ENCODE peak calls at places on chromosomes 6 and 20, in seven cellular contexts. C, K, O, Q, F, G and B are unnamed samples.

GRCh38 chr6:83221886-83222479 is 28.8 kb downstream of the RWDD2A start:
- DNase-seq in C (peak), K (peak), O (peak), Q (no peak), F (no peak), G (no peak), B (peak)

GRCh38 chr20:4722571-4722970 is 862 bp downstream of the PRND start:
- DNase-seq in C (no peak), K (no peak), O (no peak), Q (no peak), F (no peak), G (no peak), B (no peak)

GRCh38 chr20:18839507-18840247 is 26.1 kb downstream of the SCP2D1 start:
- DNase-seq in C (no peak), K (no peak), O (no peak), Q (no peak), F (no peak), G (no peak), B (no peak)

GRCh38 chr6:33758807-33759206 is 12.1 kb upstream of the IP6K3 start:
- DNase-seq in C (no peak), K (no peak), O (no peak), Q (no peak), F (no peak), G (no peak), B (no peak)

GRCh38 chr6:99467509-99468106 is 42.5 kb upstream of the PNISR start:
- DNase-seq in C (peak), K (peak), O (peak), Q (no peak), F (no peak), G (no peak), B (no peak)

GRCh38 chr6:13229205-13230085 is 98.9 kb downstream of the TBC1D7 start:
- DNase-seq in C (peak), K (no peak), O (no peak), Q (peak), F (no peak), G (no peak), B (no peak)

GRCh38 chr6:47362857-47363461 is 53.3 kb upstream of the TNFRSF21 start:
- DNase-seq in C (no peak), K (no peak), O (no peak), Q (no peak), F (no peak), G (no peak), B (no peak)

GRCh38 chr20:32158943-32159660 is 48.4 kb downstream of the PLAGL2 start:
- DNase-seq in C (no peak), K (no peak), O (no peak), Q (peak), F (no peak), G (no peak), B (no peak)

GRCh38 chr20:13464702-13465101 is 174.0 kb downstream of the TASP1 start:
- DNase-seq in C (peak), K (no peak), O (no peak), Q (no peak), F (no peak), G (no peak), B (no peak)

GRCh38 chr6:15623282-15624116 is 39.3 kb downstream of the DTNBP1 start:
- DNase-seq in C (peak), K (peak), O (peak), Q (no peak), F (no peak), G (no peak), B (peak)

GRCh38 chr6:136669299-136669699 is 119.1 kb upstream of the MAP7 start:
- DNase-seq in C (peak), K (peak), O (peak), Q (no peak), F (no peak), G (no peak), B (peak)

GRCh38 chr6:35077006-35077712 is 64.0 kb downstream of the TCP11 start:
- DNase-seq in C (no peak), K (no peak), O (no peak), Q (peak), F (no peak), G (no peak), B (no peak)

GRCh38 chr6:46749731-46750130 is 3.0 kb downstream of the ANKRD66 start:
- DNase-seq in C (no peak), K (no peak), O (no peak), Q (no peak), F (no peak), G (no peak), B (no peak)

GRCh38 chr6:25743868-25744267 is 10.7 kb upstream of the SLC17A4 start:
- DNase-seq in C (no peak), K (no peak), O (no peak), Q (no peak), F (no peak), G (no peak), B (no peak)

GRCh38 chr6:167747645-167748044 is 79.1 kb upstream of the AFDN start:
- DNase-seq in C (no peak), K (no peak), O (no peak), Q (no peak), F (no peak), G (no peak), B (no peak)

GRCh38 chr20:52590100-52590499 is 382.1 kb upstream of the TSHZ2 start:
- DNase-seq in C (no peak), K (no peak), O (no peak), Q (no peak), F (peak), G (no peak), B (no peak)

GRCh38 chr6:158231551-158232444 is 63.6 kb downstream of the GTF2H5 start:
- DNase-seq in C (peak), K (peak), O (peak), Q (peak), F (peak), G (peak), B (no peak)

GRCh38 chr6:100267002-100267401 is 197.7 kb downstream of the SIM1 start:
- DNase-seq in C (peak), K (peak), O (peak), Q (no peak), F (no peak), G (no peak), B (peak)

GRCh38 chr20:20253039-20253743 is 114.7 kb upstream of the INSM1 start:
- DNase-seq in C (no peak), K (no peak), O (no peak), Q (no peak), F (no peak), G (no peak), B (no peak)

GRCh38 chr6:113873043-113873667 is 16.0 kb downstream of the MARCKS start:
- DNase-seq in C (no peak), K (no peak), O (no peak), Q (peak), F (peak), G (peak), B (no peak)

GRCh38 chr6:139829557-139829956 is 455.1 kb upstream of the CITED2 start:
- DNase-seq in C (no peak), K (no peak), O (no peak), Q (no peak), F (no peak), G (no peak), B (no peak)

GRCh38 chr20:53655909-53656652 is 62.4 kb upstream of the ZNF217 start:
- DNase-seq in C (peak), K (peak), O (peak), Q (no peak), F (no peak), G (no peak), B (no peak)

GRCh38 chr20:1955289-1955688 is 38.6 kb downstream of the PDYN start:
- DNase-seq in C (no peak), K (no peak), O (no peak), Q (no peak), F (no peak), G (no peak), B (no peak)

GRCh38 chr20:36391456-36391855 is 85.3 kb downstream of the DLGAP4 start:
- DNase-seq in C (peak), K (no peak), O (no peak), Q (no peak), F (no peak), G (no peak), B (no peak)

GRCh38 chr6:44029489-44030185 is 97.6 kb downstream of the MRPL14 start:
- DNase-seq in C (peak), K (peak), O (no peak), Q (no peak), F (no peak), G (no peak), B (no peak)

DNA sequence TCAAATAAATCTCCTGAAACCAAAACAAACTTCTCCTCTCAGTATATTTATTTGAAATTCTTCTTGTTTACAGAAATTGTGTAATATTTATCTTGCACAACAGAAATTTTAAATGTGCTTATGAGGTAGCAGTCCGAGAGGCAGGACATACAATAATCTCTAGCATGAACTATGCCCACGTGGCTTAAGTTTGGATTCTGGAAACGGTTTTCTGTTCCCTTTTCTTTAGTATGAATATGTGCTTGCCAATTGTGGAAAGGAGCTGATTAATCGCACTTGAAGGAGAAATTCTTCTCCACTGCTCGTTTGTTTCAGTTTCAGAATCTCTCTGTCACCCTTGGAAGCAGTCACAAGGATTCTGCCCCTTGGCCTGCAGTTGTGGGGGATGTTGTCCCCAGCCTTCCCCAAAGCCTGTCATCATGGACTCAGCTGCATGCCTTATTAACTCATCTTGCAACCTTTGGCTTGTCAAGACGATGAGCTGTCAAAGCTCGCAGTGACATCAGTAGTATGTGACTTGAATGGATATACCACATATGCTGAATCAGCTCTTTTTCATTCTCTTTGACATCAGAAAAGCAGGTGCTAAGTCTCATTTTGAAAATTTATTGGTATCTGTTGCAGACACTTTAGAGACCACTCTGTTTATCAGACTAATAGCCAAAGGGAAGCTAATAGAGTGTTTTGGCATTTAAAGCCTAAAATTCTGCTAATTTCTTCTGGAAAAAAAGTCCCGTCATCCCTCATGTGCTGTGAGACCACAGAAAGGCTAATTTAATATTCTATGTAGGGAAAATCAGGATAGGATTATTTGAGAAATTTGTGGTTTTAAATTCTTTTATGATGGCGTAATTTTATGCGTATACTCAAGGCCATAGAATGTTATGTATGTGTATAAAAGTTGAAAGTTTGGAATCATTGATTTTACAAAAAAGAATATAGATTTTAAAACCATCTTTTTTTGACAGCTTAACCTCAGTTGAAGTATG is 186.8 kb downstream of the ARID1B start:
- DNase-seq in C (peak), K (peak), O (peak), Q (peak), F (peak), G (no peak), B (no peak)
- H3K4me3 ChIP-seq in C (peak), K (peak), O (peak), Q (peak), F (peak), G (peak), B (peak)

DNA sequence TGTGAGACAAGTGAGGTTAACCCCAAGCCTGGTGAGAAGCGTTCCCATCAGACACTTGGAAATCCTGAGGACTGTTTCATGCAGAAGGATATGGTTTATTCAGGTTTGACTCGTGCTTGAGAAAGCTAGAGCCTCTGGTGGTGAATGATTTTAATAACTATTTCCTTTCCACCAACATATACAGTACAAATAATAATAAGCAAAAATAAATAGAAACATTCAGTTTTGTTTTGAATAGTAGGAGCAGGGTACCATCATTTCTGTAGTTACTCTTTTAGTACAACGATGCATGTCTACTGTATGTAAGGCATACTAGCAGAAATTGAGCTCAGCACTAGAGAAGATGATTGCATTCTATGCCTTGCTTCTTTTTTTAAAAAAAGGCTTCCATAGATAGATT is 33.5 kb downstream of the PLG start:
- DNase-seq in C (no peak), K (no peak), O (no peak), Q (no peak), F (no peak), G (no peak), B (no peak)
- TF ChIP-seq CTCF in C (no peak), K (no peak), O (no peak), Q (no peak), F (no peak), G (no peak), B (no peak)

GRCh38 chr6:127267742-127268588 is 1.3 kb downstream of the RNF146 start:
- DNase-seq in C (no peak), K (peak), O (no peak), Q (no peak), F (no peak), G (no peak), B (no peak)
- H3K4me3 ChIP-seq in C (peak), K (peak), O (peak), Q (peak), F (peak), G (peak), B (peak)

GRCh38 chr20:9916776-9917175 is 77.9 kb upstream of the PAK5 start:
- DNase-seq in C (no peak), K (no peak), O (no peak), Q (no peak), F (no peak), G (no peak), B (no peak)

GRCh38 chr20:9923648-9924047 is 84.8 kb upstream of the PAK5 start:
- DNase-seq in C (no peak), K (no peak), O (no peak), Q (no peak), F (no peak), G (no peak), B (no peak)

GRCh38 chr20:9918360-9918759 is 79.5 kb upstream of the PAK5 start:
- DNase-seq in C (no peak), K (no peak), O (no peak), Q (no peak), F (no peak), G (no peak), B (no peak)

GRCh38 chr20:9919271-9920014 is 80.6 kb upstream of the PAK5 start:
- DNase-seq in C (no peak), K (no peak), O (no peak), Q (no peak), F (no peak), G (no peak), B (no peak)

DNA sequence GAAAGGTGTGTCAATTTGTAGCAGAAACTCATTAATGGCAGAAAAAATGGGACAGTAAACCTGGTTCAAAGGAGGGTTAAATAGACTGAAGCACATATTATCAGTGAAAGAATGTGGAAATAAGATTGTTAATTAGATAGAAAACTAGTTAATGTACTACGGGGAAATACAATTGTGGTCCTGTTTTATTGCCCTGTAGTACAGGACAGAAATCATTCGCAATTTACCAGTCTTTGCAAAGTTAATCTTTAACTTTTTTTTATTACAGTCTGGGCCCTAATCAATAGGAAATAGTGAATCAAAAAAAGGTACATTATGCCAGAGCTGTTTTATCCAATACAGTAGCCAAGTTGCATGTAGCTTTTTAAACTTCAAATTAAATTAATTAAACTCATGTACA is 82.0 kb upstream of the PAK5 start:
- DNase-seq in C (no peak), K (no peak), O (no peak), Q (no peak), F (no peak), G (no peak), B (no peak)
- TF ChIP-seq CTCF in C (no peak), K (no peak), O (no peak), Q (no peak), F (no peak), G (no peak), B (no peak)

GRCh38 chr6:7542878-7543394 is 1.5 kb downstream of the DSP start:
- DNase-seq in C (peak), K (peak), O (peak), Q (peak), F (peak), G (peak), B (no peak)
- H3K4me3 ChIP-seq in C (peak), K (peak), O (peak), Q (peak), F (peak), G (peak), B (peak)

DNA sequence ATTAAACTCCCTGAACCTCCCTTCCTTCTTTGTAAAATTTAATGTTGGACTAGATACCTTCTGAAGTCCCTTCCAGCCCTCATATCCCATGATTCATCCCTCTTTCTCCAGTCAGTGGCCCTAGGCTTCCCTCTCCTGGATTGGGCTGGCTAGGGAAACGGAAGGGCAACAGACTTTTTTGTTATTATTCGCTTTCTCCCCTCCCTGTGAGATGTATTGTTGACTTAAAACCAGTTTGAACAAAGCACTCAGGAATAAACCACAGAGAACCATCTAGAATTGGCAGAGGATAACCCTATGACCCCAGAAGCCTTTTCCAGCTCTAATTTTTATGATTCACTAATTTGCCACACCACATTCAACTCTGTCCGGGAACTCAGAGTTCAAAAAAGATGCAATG is 239.7 kb upstream of the SUPT3H start:
- DNase-seq in C (no peak), K (no peak), O (peak), Q (no peak), F (no peak), G (no peak), B (peak)
- TF ChIP-seq CTCF in C (no peak), K (peak), O (peak), Q (no peak), F (no peak), G (no peak), B (peak)

GRCh38 chr6:9295641-9296040 is 860.3 kb upstream of the SLC35B3 start:
- DNase-seq in C (peak), K (no peak), O (peak), Q (no peak), F (no peak), G (no peak), B (no peak)
- H3K4me3 ChIP-seq in C (no peak), K (no peak), O (no peak), Q (no peak), F (no peak), G (no peak), B (no peak)